ENCODE peak calls at places on chromosome X, in five cellular contexts. One of them, this sample, is unnamed.

GRCh38 chrX:131812847-131813825 is 210.0 kb upstream of the STK26 start:
- DNase-seq in activated CD4-positive, CD25-positive, alpha-beta regulatory T cell: peak
- DNase-seq in naive thymus-derived CD8-positive, alpha-beta T cell: peak
- DNase-seq in stimulated activated CD4-positive, alpha-beta T cell treated with anti-CD3 and anti-CD28 coated beads, Interleukin-4, amount 100 ng/mL, for 1 hour: peak
- DNase-seq in activated naive CD4-positive, alpha-beta T cell treated with anti-CD3 and anti-CD28 coated beads, Interleukin-2, amount 50 U/mL, for 72 hours: no peak
- DNase-seq in this sample: no peak

GRCh38 chrX:101040197-101040596 is 11.7 kb downstream of the TRMT2B start:
- DNase-seq in activated naive CD4-positive, alpha-beta T cell treated with anti-CD3 and anti-CD28 coated beads, Interleukin-2, amount 50 U/mL, for 72 hours: no peak
- DNase-seq in stimulated activated CD4-positive, alpha-beta T cell treated with anti-CD3 and anti-CD28 coated beads, Interleukin-4, amount 100 ng/mL, for 1 hour: no peak
- DNase-seq in naive thymus-derived CD8-positive, alpha-beta T cell: no peak
- DNase-seq in activated CD4-positive, CD25-positive, alpha-beta regulatory T cell: no peak
- DNase-seq in this sample: no peak

GRCh38 chrX:73214366-73215094 is at the start of gene NAP1L2:
- DNase-seq in activated naive CD4-positive, alpha-beta T cell treated with anti-CD3 and anti-CD28 coated beads, Interleukin-2, amount 50 U/mL, for 72 hours: peak
- DNase-seq in stimulated activated CD4-positive, alpha-beta T cell treated with anti-CD3 and anti-CD28 coated beads, Interleukin-4, amount 100 ng/mL, for 1 hour: peak
- DNase-seq in naive thymus-derived CD8-positive, alpha-beta T cell: peak
- DNase-seq in activated CD4-positive, CD25-positive, alpha-beta regulatory T cell: peak
- DNase-seq in this sample: peak

GRCh38 chrX:27823812-27824211 is 16.0 kb downstream of the MAGEB10 start:
- DNase-seq in activated naive CD4-positive, alpha-beta T cell treated with anti-CD3 and anti-CD28 coated beads, Interleukin-2, amount 50 U/mL, for 72 hours: no peak
- DNase-seq in naive thymus-derived CD8-positive, alpha-beta T cell: no peak
- DNase-seq in activated CD4-positive, CD25-positive, alpha-beta regulatory T cell: no peak
- DNase-seq in stimulated activated CD4-positive, alpha-beta T cell treated with anti-CD3 and anti-CD28 coated beads, Interleukin-4, amount 100 ng/mL, for 1 hour: no peak
- DNase-seq in this sample: no peak

GRCh38 chrX:103789004-103789403 is 12.4 kb downstream of the PLP1 start:
- DNase-seq in stimulated activated CD4-positive, alpha-beta T cell treated with anti-CD3 and anti-CD28 coated beads, Interleukin-4, amount 100 ng/mL, for 1 hour: no peak
- DNase-seq in naive thymus-derived CD8-positive, alpha-beta T cell: no peak
- DNase-seq in activated CD4-positive, CD25-positive, alpha-beta regulatory T cell: no peak
- DNase-seq in activated naive CD4-positive, alpha-beta T cell treated with anti-CD3 and anti-CD28 coated beads, Interleukin-2, amount 50 U/mL, for 72 hours: no peak
- DNase-seq in this sample: no peak

GRCh38 chrX:69746051-69746450 is 130.1 kb downstream of the EDA start:
- DNase-seq in activated CD4-positive, CD25-positive, alpha-beta regulatory T cell: no peak
- DNase-seq in naive thymus-derived CD8-positive, alpha-beta T cell: no peak
- DNase-seq in activated naive CD4-positive, alpha-beta T cell treated with anti-CD3 and anti-CD28 coated beads, Interleukin-2, amount 50 U/mL, for 72 hours: no peak
- DNase-seq in stimulated activated CD4-positive, alpha-beta T cell treated with anti-CD3 and anti-CD28 coated beads, Interleukin-4, amount 100 ng/mL, for 1 hour: no peak
- DNase-seq in this sample: no peak

GRCh38 chrX:119266364-119266995 is 30.4 kb downstream of the PGRMC1 start:
- DNase-seq in activated CD4-positive, CD25-positive, alpha-beta regulatory T cell: no peak
- DNase-seq in stimulated activated CD4-positive, alpha-beta T cell treated with anti-CD3 and anti-CD28 coated beads, Interleukin-4, amount 100 ng/mL, for 1 hour: peak
- DNase-seq in activated naive CD4-positive, alpha-beta T cell treated with anti-CD3 and anti-CD28 coated beads, Interleukin-2, amount 50 U/mL, for 72 hours: no peak
- DNase-seq in naive thymus-derived CD8-positive, alpha-beta T cell: no peak
- DNase-seq in this sample: peak

GRCh38 chrX:11789809-11790208 is 31.8 kb downstream of the MSL3 start:
- DNase-seq in activated naive CD4-positive, alpha-beta T cell treated with anti-CD3 and anti-CD28 coated beads, Interleukin-2, amount 50 U/mL, for 72 hours: no peak
- DNase-seq in activated CD4-positive, CD25-positive, alpha-beta regulatory T cell: no peak
- DNase-seq in stimulated activated CD4-positive, alpha-beta T cell treated with anti-CD3 and anti-CD28 coated beads, Interleukin-4, amount 100 ng/mL, for 1 hour: no peak
- DNase-seq in naive thymus-derived CD8-positive, alpha-beta T cell: no peak
- DNase-seq in this sample: no peak

GRCh38 chrX:150361070-150361776 is 1.9 kb upstream of the MAMLD1 start:
- DNase-seq in activated CD4-positive, CD25-positive, alpha-beta regulatory T cell: no peak
- DNase-seq in naive thymus-derived CD8-positive, alpha-beta T cell: no peak
- DNase-seq in stimulated activated CD4-positive, alpha-beta T cell treated with anti-CD3 and anti-CD28 coated beads, Interleukin-4, amount 100 ng/mL, for 1 hour: peak
- DNase-seq in activated naive CD4-positive, alpha-beta T cell treated with anti-CD3 and anti-CD28 coated beads, Interleukin-2, amount 50 U/mL, for 72 hours: no peak
- DNase-seq in this sample: no peak

GRCh38 chrX:109777749-109778148 is 44.7 kb upstream of the ACSL4 start:
- DNase-seq in naive thymus-derived CD8-positive, alpha-beta T cell: no peak
- DNase-seq in stimulated activated CD4-positive, alpha-beta T cell treated with anti-CD3 and anti-CD28 coated beads, Interleukin-4, amount 100 ng/mL, for 1 hour: no peak
- DNase-seq in activated naive CD4-positive, alpha-beta T cell treated with anti-CD3 and anti-CD28 coated beads, Interleukin-2, amount 50 U/mL, for 72 hours: no peak
- DNase-seq in activated CD4-positive, CD25-positive, alpha-beta regulatory T cell: no peak
- DNase-seq in this sample: no peak

GRCh38 chrX:2450681-2451080 is 50.1 kb downstream of the DHRSX start:
- DNase-seq in naive thymus-derived CD8-positive, alpha-beta T cell: no peak
- DNase-seq in activated CD4-positive, CD25-positive, alpha-beta regulatory T cell: no peak
- DNase-seq in stimulated activated CD4-positive, alpha-beta T cell treated with anti-CD3 and anti-CD28 coated beads, Interleukin-4, amount 100 ng/mL, for 1 hour: no peak
- DNase-seq in activated naive CD4-positive, alpha-beta T cell treated with anti-CD3 and anti-CD28 coated beads, Interleukin-2, amount 50 U/mL, for 72 hours: no peak
- DNase-seq in this sample: no peak

GRCh38 chrX:119181491-119181890 is 53.9 kb upstream of the KIAA1210 start:
- DNase-seq in stimulated activated CD4-positive, alpha-beta T cell treated with anti-CD3 and anti-CD28 coated beads, Interleukin-4, amount 100 ng/mL, for 1 hour: no peak
- DNase-seq in activated naive CD4-positive, alpha-beta T cell treated with anti-CD3 and anti-CD28 coated beads, Interleukin-2, amount 50 U/mL, for 72 hours: no peak
- DNase-seq in activated CD4-positive, CD25-positive, alpha-beta regulatory T cell: no peak
- DNase-seq in naive thymus-derived CD8-positive, alpha-beta T cell: no peak
- DNase-seq in this sample: no peak

GRCh38 chrX:85004255-85004654 is 578 bp downstream of the APOOL start:
- DNase-seq in stimulated activated CD4-positive, alpha-beta T cell treated with anti-CD3 and anti-CD28 coated beads, Interleukin-4, amount 100 ng/mL, for 1 hour: no peak
- DNase-seq in activated naive CD4-positive, alpha-beta T cell treated with anti-CD3 and anti-CD28 coated beads, Interleukin-2, amount 50 U/mL, for 72 hours: no peak
- DNase-seq in naive thymus-derived CD8-positive, alpha-beta T cell: no peak
- DNase-seq in activated CD4-positive, CD25-positive, alpha-beta regulatory T cell: no peak
- DNase-seq in this sample: no peak

GRCh38 chrX:7068939-7069367 is 78.6 kb upstream of the STS start:
- DNase-seq in activated naive CD4-positive, alpha-beta T cell treated with anti-CD3 and anti-CD28 coated beads, Interleukin-2, amount 50 U/mL, for 72 hours: no peak
- DNase-seq in stimulated activated CD4-positive, alpha-beta T cell treated with anti-CD3 and anti-CD28 coated beads, Interleukin-4, amount 100 ng/mL, for 1 hour: no peak
- DNase-seq in activated CD4-positive, CD25-positive, alpha-beta regulatory T cell: no peak
- DNase-seq in naive thymus-derived CD8-positive, alpha-beta T cell: no peak
- DNase-seq in this sample: no peak

GRCh38 chrX:1493877-1494510 is 41.3 kb upstream of the ASMTL start:
- DNase-seq in activated CD4-positive, CD25-positive, alpha-beta regulatory T cell: no peak
- DNase-seq in naive thymus-derived CD8-positive, alpha-beta T cell: no peak
- DNase-seq in stimulated activated CD4-positive, alpha-beta T cell treated with anti-CD3 and anti-CD28 coated beads, Interleukin-4, amount 100 ng/mL, for 1 hour: no peak
- DNase-seq in activated naive CD4-positive, alpha-beta T cell treated with anti-CD3 and anti-CD28 coated beads, Interleukin-2, amount 50 U/mL, for 72 hours: no peak
- DNase-seq in this sample: peak

GRCh38 chrX:68163446-68163845 is 269.8 kb downstream of the OPHN1 start:
- DNase-seq in naive thymus-derived CD8-positive, alpha-beta T cell: no peak
- DNase-seq in activated CD4-positive, CD25-positive, alpha-beta regulatory T cell: no peak
- DNase-seq in stimulated activated CD4-positive, alpha-beta T cell treated with anti-CD3 and anti-CD28 coated beads, Interleukin-4, amount 100 ng/mL, for 1 hour: no peak
- DNase-seq in activated naive CD4-positive, alpha-beta T cell treated with anti-CD3 and anti-CD28 coated beads, Interleukin-2, amount 50 U/mL, for 72 hours: no peak
- DNase-seq in this sample: no peak

GRCh38 chrX:5791721-5792120 is 436.9 kb downstream of the NLGN4X start:
- DNase-seq in stimulated activated CD4-positive, alpha-beta T cell treated with anti-CD3 and anti-CD28 coated beads, Interleukin-4, amount 100 ng/mL, for 1 hour: no peak
- DNase-seq in activated CD4-positive, CD25-positive, alpha-beta regulatory T cell: no peak
- DNase-seq in activated naive CD4-positive, alpha-beta T cell treated with anti-CD3 and anti-CD28 coated beads, Interleukin-2, amount 50 U/mL, for 72 hours: no peak
- DNase-seq in naive thymus-derived CD8-positive, alpha-beta T cell: no peak
- DNase-seq in this sample: no peak

GRCh38 chrX:147846676-147847075 is 65.0 kb upstream of the FMR1 start:
- DNase-seq in activated CD4-positive, CD25-positive, alpha-beta regulatory T cell: no peak
- DNase-seq in naive thymus-derived CD8-positive, alpha-beta T cell: no peak
- DNase-seq in activated naive CD4-positive, alpha-beta T cell treated with anti-CD3 and anti-CD28 coated beads, Interleukin-2, amount 50 U/mL, for 72 hours: no peak
- DNase-seq in stimulated activated CD4-positive, alpha-beta T cell treated with anti-CD3 and anti-CD28 coated beads, Interleukin-4, amount 100 ng/mL, for 1 hour: no peak
- DNase-seq in this sample: no peak

This sample was measured in Peyer's patch.